ENCODE peak calls at places on chromosomes 11 and 22, in six cellular contexts. T is mammary epithelial cell, E is kidney, L is psoas muscle, M is tibial nerve, K is heart right ventricle. X is an unnamed sample.

GRCh38 chr11:14112721-14113120 is 150.2 kb downstream of the SPON1 start:
- DNase-seq in T (no peak), E (no peak), L (no peak), M (no peak), K (no peak), X (no peak)

GRCh38 chr22:33018232-33018864 is 39.8 kb downstream of the SYN3 start:
- DNase-seq in T (no peak), E (no peak), L (peak; percentile 33), M (peak; percentile 30), K (peak; percentile 47), X (peak; percentile 61)

GRCh38 chr22:44881624-44882023 is 128.2 kb downstream of the PHF21B start:
- DNase-seq in T (no peak), E (peak; percentile 26), L (no peak), M (no peak), K (no peak), X (no peak)

GRCh38 chr22:27100789-27101188 is 443.4 kb downstream of the MIAT start:
- DNase-seq in T (peak; percentile 9), E (peak; percentile 78), L (no peak), M (no peak), K (no peak), X (no peak)

GRCh38 chr22:46539169-46539568 is 1.7 kb upstream of the CELSR1 start:
- DNase-seq in T (peak; percentile 75), E (no peak), L (no peak), M (no peak), K (no peak), X (peak; percentile 66)

GRCh38 chr11:34331329-34331728 is 26.5 kb downstream of the ABTB2 start:
- DNase-seq in T (peak; percentile 62), E (no peak), L (no peak), M (no peak), K (no peak), X (no peak)

GRCh38 chr11:117457031-117457785 is 129.6 kb downstream of the CEP164 start:
- DNase-seq in T (no peak), E (no peak), L (no peak), M (no peak), K (no peak), X (no peak)

GRCh38 chr11:65454311-65454695 is 31.7 kb downstream of the NEAT1 start:
- DNase-seq in T (no peak), E (no peak), L (no peak), M (no peak), K (no peak), X (no peak)

GRCh38 chr22:20001082-20001638 is 15.5 kb downstream of the ARVCF start:
- DNase-seq in T (no peak), E (peak; percentile 56), L (peak; percentile 6), M (no peak), K (peak; percentile 4), X (no peak)

GRCh38 chr11:121540627-121541026 is 87.9 kb upstream of the SORL1-AS1 start:
- DNase-seq in T (peak; percentile 93), E (no peak), L (no peak), M (no peak), K (no peak), X (no peak)

GRCh38 chr11:117839234-117839882 is 14.8 kb upstream of the FXYD2 start:
- DNase-seq in T (no peak), E (peak; percentile 40), L (no peak), M (no peak), K (no peak), X (no peak)

GRCh38 chr11:15835705-15836411 is 520.5 kb downstream of the SOX6 start:
- DNase-seq in T (no peak), E (no peak), L (peak; percentile 16), M (no peak), K (no peak), X (peak; percentile 25)

GRCh38 chr11:1760351-1761109 is 3.2 kb downstream of the CTSD start:
- DNase-seq in T (no peak), E (peak; percentile 99), L (peak; percentile 91), M (peak; percentile 66), K (peak; percentile 89), X (no peak)

GRCh38 chr11:88300888-88301477 is 36.6 kb downstream of the CTSC start:
- DNase-seq in T (no peak), E (no peak), L (no peak), M (no peak), K (no peak), X (peak; percentile 56)

GRCh38 chr11:101061606-101062005 is 68.0 kb downstream of the PGR start:
- DNase-seq in T (no peak), E (no peak), L (no peak), M (no peak), K (no peak), X (no peak)

GRCh38 chr22:47270463-47271135 is 508.1 kb downstream of the TBC1D22A start:
- DNase-seq in T (no peak), E (no peak), L (no peak), M (no peak), K (no peak), X (no peak)

GRCh38 chr22:29827091-29827490 is 11.0 kb downstream of the ASCC2 start:
- DNase-seq in T (no peak), E (no peak), L (no peak), M (no peak), K (no peak), X (no peak)

GRCh38 chr11:36231300-36231699 is 57.9 kb downstream of the COMMD9 start:
- DNase-seq in T (no peak), E (no peak), L (no peak), M (no peak), K (no peak), X (no peak)

GRCh38 chr11:64406221-64406946 is 47.4 kb downstream of the RPS6KA4 start:
- DNase-seq in T (no peak), E (peak; percentile 92), L (no peak), M (no peak), K (peak; percentile 69), X (no peak)

GRCh38 chr22:38788846-38789245 is 5.1 kb downstream of the DNAL4 start:
- DNase-seq in T (no peak), E (no peak), L (no peak), M (no peak), K (no peak), X (no peak)

GRCh38 chr11:65448418-65449196 is 26.0 kb downstream of the NEAT1 start:
- DNase-seq in T (peak; percentile 65), E (peak; percentile 48), L (peak; percentile 56), M (peak; percentile 10), K (no peak), X (no peak)

GRCh38 chr22:21754523-21755128 is 19.0 kb upstream of the YPEL1 start:
- DNase-seq in T (no peak), E (no peak), L (peak; percentile 34), M (no peak), K (peak; percentile 34), X (no peak)

GRCh38 chr11:131421066-131421855 is 50.8 kb downstream of the NTM start:
- DNase-seq in T (no peak), E (no peak), L (no peak), M (no peak), K (no peak), X (no peak)

GRCh38 chr11:117187007-117187406 is 8.5 kb downstream of the SIDT2 start:
- DNase-seq in T (no peak), E (peak; percentile 35), L (no peak), M (peak; percentile 12), K (no peak), X (no peak)

GRCh38 chr11:469684-470667 is 19.9 kb downstream of the PTDSS2 start:
- DNase-seq in T (no peak), E (peak; percentile 89), L (peak; percentile 47), M (peak; percentile 35), K (no peak), X (peak; percentile 75)

GRCh38 chr11:19220903-19221682 is 19.3 kb upstream of the CSRP3 start:
- DNase-seq in T (no peak), E (no peak), L (no peak), M (no peak), K (no peak), X (peak; percentile 69)

GRCh38 chr11:2808850-2809847 is 76.4 kb downstream of the CDKN1C start:
- DNase-seq in T (no peak), E (no peak), L (peak; percentile 10), M (peak; percentile 13), K (no peak), X (no peak)

GRCh38 chr11:130068986-130069683 is 559 bp upstream of the APLP2 start:
- DNase-seq in T (peak; percentile 81), E (peak; percentile 94), L (peak; percentile 84), M (peak; percentile 43), K (peak; percentile 84), X (peak; percentile 77)
- TF ChIP-seq CTCF in T (no peak), E (peak; percentile 18), L (peak; percentile 27), M (peak; percentile 66), K (no peak), X (no peak)

GRCh38 chr11:47400813-47401279 is 7.5 kb upstream of the SLC39A13 start:
- DNase-seq in T (no peak), E (peak; percentile 38), L (peak; percentile 15), M (no peak), K (no peak), X (no peak)
- H3K4me1 ChIP-seq in T (peaks cover 19% of the 10 kb centered on the region), E (peaks cover 7% of the 10 kb centered on the region), L (peaks cover 9% of the 10 kb centered on the region), M (peaks cover 9% of the 10 kb centered on the region), K (peaks cover 31% of the 10 kb centered on the region), X (peaks cover 6% of the 10 kb centered on the region)

DNA sequence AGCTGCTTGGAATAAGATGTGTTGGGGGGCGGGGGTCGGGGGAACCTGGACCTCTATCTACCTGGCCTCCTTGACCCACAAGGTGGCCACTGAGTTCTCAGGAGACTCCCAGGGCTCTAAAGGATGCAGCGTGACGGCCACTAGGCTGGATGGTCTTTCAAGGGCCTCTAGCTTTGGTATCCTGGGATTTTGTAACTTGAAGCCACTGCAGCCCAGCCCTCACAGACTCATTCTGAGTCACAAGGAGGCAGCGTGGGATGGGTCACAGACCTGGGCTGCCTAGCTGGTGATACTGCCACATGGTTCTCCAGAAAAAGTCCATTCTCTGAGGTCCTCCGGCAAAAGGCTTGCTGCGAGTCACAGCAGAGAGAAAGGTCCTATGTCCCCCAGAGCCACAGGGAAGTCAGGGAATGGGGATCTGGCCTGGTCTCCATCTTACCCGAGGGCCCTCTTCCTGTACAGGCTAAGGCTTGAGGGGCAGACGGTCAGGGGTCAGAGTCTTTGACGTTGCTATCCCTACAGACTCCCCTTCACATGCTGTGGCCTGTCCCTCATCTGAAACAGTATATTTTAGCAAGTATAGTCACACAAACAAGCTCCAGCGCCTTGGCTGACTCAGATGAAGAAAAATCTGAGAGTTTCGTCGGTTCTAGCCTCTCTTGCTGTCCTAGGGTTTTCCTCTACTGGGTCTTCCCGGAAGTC is 52.4 kb downstream of the KCNC1 start:
- DNase-seq in T (peak; percentile 85), E (no peak), L (no peak), M (no peak), K (no peak), X (no peak)
- TF ChIP-seq CTCF in T (no peak), E (no peak), L (no peak), M (no peak), K (no peak), X (no peak)

DNA sequence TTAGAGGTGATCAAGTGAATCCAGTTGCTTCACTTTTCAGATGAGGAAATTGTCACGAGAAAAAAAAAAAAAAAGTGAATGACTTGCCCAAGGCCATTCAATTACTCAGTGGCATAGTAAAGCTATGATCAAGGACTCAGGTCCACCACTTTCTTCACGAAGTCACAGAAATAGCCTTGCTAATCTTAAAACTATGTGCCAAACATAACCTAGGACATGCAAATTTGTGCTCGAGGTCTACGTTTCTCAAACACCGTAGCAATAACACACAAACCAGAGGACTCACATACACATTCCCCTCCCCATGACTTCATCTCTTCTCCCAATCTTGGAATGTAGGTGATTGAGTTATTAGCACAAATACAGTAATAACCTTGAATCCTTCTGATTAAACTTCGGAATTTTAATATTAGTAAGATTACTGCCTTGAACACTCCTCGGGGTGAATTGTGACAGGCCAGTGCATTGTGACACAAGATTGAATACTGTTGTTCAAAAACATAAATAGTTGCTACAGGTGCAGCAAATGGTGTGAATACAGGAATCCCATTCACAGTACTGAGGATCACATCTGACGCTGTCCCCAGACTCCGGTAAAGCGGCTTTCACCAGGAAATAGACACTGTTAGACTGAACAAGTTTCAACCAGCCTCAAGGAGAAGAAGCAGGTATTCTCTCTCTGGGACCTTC is 3.8 kb downstream of the LGR4 start:
- DNase-seq in T (peak; percentile 88), E (no peak), L (no peak), M (no peak), K (no peak), X (no peak)
- H3K4me1 ChIP-seq in T (peaks cover 69% of the 10 kb centered on the region), E (peaks cover 12% of the 10 kb centered on the region), L (peaks cover 50% of the 10 kb centered on the region), M (peaks cover 19% of the 10 kb centered on the region), K (peaks cover 49% of the 10 kb centered on the region), X (peaks cover 7% of the 10 kb centered on the region)

X was measured in lung.